ENCODE peak calls at places on chromosomes 13 and 19, in ten cellular contexts. H is amygdala; F is stimulated activated CD8-positive, alpha-beta memory T cell treated with anti-CD3 and anti-CD28 coated beads, Interleukin-12 subunit alpha, Interleukin-12 subunit beta, amount 100 ng/mL, for 4 hours; L is endothelial cell; G is HTR-8/SVneo; I is GM04503; T is Calu3; V is PC-9; O is endodermal cell; U is CD4-positive, alpha-beta T cell. Y is an unnamed sample.
A peak's percentile ranks its signal among the peaks of the same experiment; 100 is the strongest.

GRCh38 chr13:74129500-74130144 is 4.6 kb downstream of the KLF12 start:
- DNase-seq in H (no peak), F (no peak), L (no peak), G (no peak), I (no peak), T (no peak), V (no peak), O (no peak), U (no peak), Y (no peak)

GRCh38 chr13:31913459-31913858 is 118.1 kb upstream of the FRY start:
- DNase-seq in H (no peak), F (no peak), L (no peak), G (no peak), I (no peak), T (no peak), V (no peak), O (no peak), U (no peak), Y (peak; percentile 2)

GRCh38 chr19:55442372-55443044 is 592 bp downstream of the SHISA7 start:
- DNase-seq in H (no peak), F (no peak), L (no peak), G (no peak), I (no peak), T (no peak), V (no peak), O (peak; percentile 79), U (no peak), Y (no peak)

GRCh38 chr13:85277753-85278152 is 521.5 kb downstream of the SLITRK6 start:
- DNase-seq in H (no peak), F (no peak), L (no peak), G (peak; percentile 23), I (no peak), T (no peak), V (peak; percentile 55), O (no peak), U (no peak), Y (peak; percentile 5)

GRCh38 chr13:25354377-25354776 is 17.4 kb upstream of the ATP8A2 start:
- DNase-seq in H (no peak), F (no peak), L (no peak), G (no peak), I (no peak), T (no peak), V (no peak), O (no peak), U (no peak), Y (no peak)

GRCh38 chr13:46367622-46368327 is 19.3 kb downstream of the RUBCNL start:
- DNase-seq in H (no peak), F (no peak), L (no peak), G (no peak), I (no peak), T (no peak), V (no peak), O (no peak), U (no peak), Y (no peak)

GRCh38 chr19:48925240-48925843 is 8.2 kb upstream of the DHDH start:
- DNase-seq in H (no peak), F (no peak), L (no peak), G (no peak), I (peak; percentile 62), T (no peak), V (no peak), O (no peak), U (no peak), Y (peak; percentile 29)

GRCh38 chr13:67369895-67370660 is 139.9 kb upstream of the PCDH9 start:
- DNase-seq in H (no peak), F (no peak), L (no peak), G (peak; percentile 6), I (peak; percentile 5), T (no peak), V (no peak), O (no peak), U (no peak), Y (peak; percentile 24)

GRCh38 chr13:23984541-23984940 is 87.2 kb upstream of the C1QTNF9B start:
- DNase-seq in H (no peak), F (no peak), L (no peak), G (no peak), I (no peak), T (no peak), V (no peak), O (no peak), U (no peak), Y (no peak)

GRCh38 chr13:99967884-99968520 is 3.6 kb downstream of the ZIC5 start:
- DNase-seq in H (no peak), F (no peak), L (peak; percentile 18), G (no peak), I (no peak), T (no peak), V (no peak), O (peak; percentile 72), U (no peak), Y (no peak)

GRCh38 chr13:25372275-25373081 is 704 bp downstream of the ATP8A2 start:
- DNase-seq in H (no peak), F (no peak), L (no peak), G (no peak), I (no peak), T (no peak), V (no peak), O (peak; percentile 79), U (no peak), Y (no peak)

GRCh38 chr19:39106201-39106600 is 19.4 kb upstream of the PAK4 start:
- DNase-seq in H (no peak), F (no peak), L (no peak), G (no peak), I (no peak), T (no peak), V (no peak), O (no peak), U (no peak), Y (no peak)

GRCh38 chr13:32265726-32266125 is 49.4 kb downstream of the ZAR1L start:
- DNase-seq in H (no peak), F (no peak), L (no peak), G (no peak), I (no peak), T (no peak), V (no peak), O (no peak), U (no peak), Y (no peak)

GRCh38 chr13:30196025-30196424 is 111.3 kb downstream of the KATNAL1 start:
- DNase-seq in H (no peak), F (no peak), L (no peak), G (peak; percentile 2), I (no peak), T (no peak), V (no peak), O (peak; percentile 89), U (no peak), Y (no peak)

GRCh38 chr13:43196750-43197149 is 173.4 kb downstream of the DNAJC15 start:
- DNase-seq in H (no peak), F (no peak), L (no peak), G (no peak), I (no peak), T (no peak), V (no peak), O (no peak), U (no peak), Y (no peak)

GRCh38 chr19:49497047-49497789 is 984 bp downstream of the RPS11 start:
- DNase-seq in H (no peak), F (peak; percentile 36), L (no peak), G (peak; percentile 37), I (no peak), T (peak; percentile 68), V (peak; percentile 61), O (peak; percentile 79), U (peak; percentile 72), Y (no peak)

GRCh38 chr13:40814803-40815202 is 25.4 kb downstream of the SLC25A15 start:
- DNase-seq in H (no peak), F (no peak), L (no peak), G (no peak), I (no peak), T (no peak), V (no peak), O (no peak), U (no peak), Y (no peak)

Y was measured in amniotic stem cell.